ENCODE peak calls at places on chromosomes 6 and 20, in seven cellular contexts. R is lower leg skin, T is gastrocnemius medialis, Z is A549, B is IMR-90, Y is H54, L is esophagus squamous epithelium. K is an unnamed sample.
A peak's percentile ranks its signal among the peaks of the same experiment; 100 is the strongest.

GRCh38 chr6:143682805-143683204 is 5.0 kb downstream of the PHACTR2 start:
- DNase-seq in R (no peak), T (no peak), Z (no peak), B (no peak), Y (no peak), L (no peak), K (no peak)

GRCh38 chr20:33816191-33816590 is 5.0 kb downstream of the CHMP4B start:
- DNase-seq in R (no peak), T (no peak), Z (no peak), B (no peak), Y (no peak), L (no peak), K (no peak)

GRCh38 chr6:31765910-31766794 is 3.7 kb downstream of the SAPCD1 start:
- DNase-seq in R (no peak), T (no peak), Z (no peak), B (no peak), Y (no peak), L (no peak), K (peak; percentile 25)

GRCh38 chr6:37451411-37452273 is 18.6 kb downstream of the CMTR1 start:
- DNase-seq in R (no peak), T (no peak), Z (no peak), B (no peak), Y (no peak), L (no peak), K (no peak)

GRCh38 chr6:63449714-63450113 is 122.6 kb upstream of the LOC128125822 start:
- DNase-seq in R (no peak), T (no peak), Z (no peak), B (no peak), Y (no peak), L (no peak), K (no peak)

GRCh38 chr6:41462980-41463930 is 82.9 kb upstream of the FOXP4 start:
- DNase-seq in R (no peak), T (no peak), Z (peak; percentile 36), B (peak; percentile 77), Y (no peak), L (no peak), K (peak; percentile 83)

GRCh38 chr6:157218371-157219198 is 104.7 kb downstream of the TMEM242 start:
- DNase-seq in R (no peak), T (no peak), Z (no peak), B (no peak), Y (no peak), L (no peak), K (no peak)

GRCh38 chr6:2378891-2379652 is 133.7 kb upstream of the GMDS start:
- DNase-seq in R (no peak), T (no peak), Z (peak; percentile 23), B (peak; percentile 82), Y (peak; percentile 29), L (no peak), K (peak; percentile 75)

GRCh38 chr20:59647271-59647670 is 42.9 kb downstream of the PHACTR3 start:
- DNase-seq in R (no peak), T (no peak), Z (no peak), B (no peak), Y (no peak), L (no peak), K (no peak)

GRCh38 chr6:2187826-2188225 is 57.6 kb downstream of the GMDS start:
- DNase-seq in R (no peak), T (no peak), Z (no peak), B (no peak), Y (no peak), L (no peak), K (no peak)

GRCh38 chr20:38325905-38326304 is 20.4 kb upstream of the LBP start:
- DNase-seq in R (no peak), T (no peak), Z (no peak), B (no peak), Y (no peak), L (no peak), K (no peak)

GRCh38 chr20:24619212-24619611 is 149.8 kb downstream of the SYNDIG1 start:
- DNase-seq in R (no peak), T (no peak), Z (no peak), B (no peak), Y (no peak), L (no peak), K (no peak)

GRCh38 chr6:37354526-37355384 is 972 bp downstream of the RNF8 start:
- DNase-seq in R (no peak), T (no peak), Z (no peak), B (peak; percentile 17), Y (peak; percentile 60), L (no peak), K (no peak)

GRCh38 chr6:99099243-99099642 is 151.5 kb upstream of the FBXL4 start:
- DNase-seq in R (no peak), T (no peak), Z (no peak), B (no peak), Y (no peak), L (no peak), K (no peak)

GRCh38 chr20:36998652-36999051 is 47.1 kb upstream of the SAMHD1 start:
- DNase-seq in R (no peak), T (no peak), Z (no peak), B (no peak), Y (no peak), L (no peak), K (no peak)

GRCh38 chr20:51945177-51945576 is 142.9 kb upstream of the SALL4 start:
- DNase-seq in R (no peak), T (no peak), Z (no peak), B (no peak), Y (no peak), L (no peak), K (no peak)

GRCh38 chr6:109762769-109763450 is 71.8 kb downstream of the FIG4 start:
- DNase-seq in R (no peak), T (no peak), Z (no peak), B (peak; percentile 67), Y (no peak), L (no peak), K (peak; percentile 8)

GRCh38 chr6:158870418-158870957 is 51.3 kb upstream of the EZR start:
- DNase-seq in R (no peak), T (no peak), Z (no peak), B (no peak), Y (no peak), L (no peak), K (no peak)

GRCh38 chr6:158869010-158869603 is 49.9 kb upstream of the EZR start:
- DNase-seq in R (no peak), T (no peak), Z (peak; percentile 92), B (no peak), Y (no peak), L (no peak), K (no peak)

GRCh38 chr6:158867381-158868121 is 48.4 kb upstream of the EZR start:
- DNase-seq in R (no peak), T (no peak), Z (peak; percentile 56), B (no peak), Y (no peak), L (no peak), K (no peak)

GRCh38 chr6:158868122-158868480 is 48.9 kb upstream of the EZR start:
- DNase-seq in R (no peak), T (no peak), Z (no peak), B (no peak), Y (no peak), L (no peak), K (no peak)

GRCh38 chr6:158869604-158870417 is 50.6 kb upstream of the EZR start:
- DNase-seq in R (peak; percentile 82), T (peak; percentile 61), Z (peak; percentile 97), B (peak; percentile 95), Y (peak; percentile 78), L (peak; percentile 91), K (peak; percentile 83)
- TF ChIP-seq POLR2A in R (peak; percentile 22), T (peak; percentile 70), Z (peak; percentile 60), B (peak; percentile 72), Y (peak; percentile 60), L (peak; percentile 57), K (no peak)

GRCh38 chr6:135053433-135053832 is 1.2 kb downstream of the HBS1L start:
- DNase-seq in R (no peak), T (no peak), Z (no peak), B (no peak), Y (no peak), L (no peak), K (no peak)

GRCh38 chr6:135054238-135054574 is 416 bp downstream of the HBS1L start:
- DNase-seq in R (no peak), T (no peak), Z (peak; percentile 13), B (peak; percentile 8), Y (peak; percentile 3), L (no peak), K (no peak)

GRCh38 chr6:135056632-135057031 is 2.0 kb upstream of the HBS1L start:
- DNase-seq in R (no peak), T (no peak), Z (no peak), B (no peak), Y (no peak), L (no peak), K (no peak)

GRCh38 chr6:135052939-135053338 is 1.7 kb downstream of the HBS1L start:
- DNase-seq in R (no peak), T (no peak), Z (no peak), B (no peak), Y (no peak), L (no peak), K (no peak)

GRCh38 chr6:135054575-135055498 is at the start of gene HBS1L:
- DNase-seq in R (peak; percentile 96), T (peak; percentile 92), Z (peak; percentile 97), B (peak; percentile 97), Y (peak; percentile 72), L (peak; percentile 67), K (peak; percentile 97)
- TF ChIP-seq POLR2A in R (peak; percentile 57), T (peak; percentile 80), Z (peak; percentile 81), B (peak; percentile 91), Y (peak; percentile 82), L (peak; percentile 74), K (peak; percentile 87)

GRCh38 chr6:7542878-7543394 is 1.5 kb downstream of the DSP start:
- DNase-seq in R (peak; percentile 84), T (no peak), Z (peak; percentile 76), B (peak; percentile 41), Y (no peak), L (no peak), K (no peak)
- TF ChIP-seq POLR2A in R (no peak), T (no peak), Z (peak; percentile 14), B (no peak), Y (no peak), L (no peak), K (no peak)

GRCh38 chr6:164415832-164416563 is 893.4 kb downstream of the C6orf118 start:
- DNase-seq in R (no peak), T (no peak), Z (no peak), B (no peak), Y (no peak), L (no peak), K (peak; percentile 83)

GRCh38 chr6:164412566-164412965 is 896.8 kb downstream of the C6orf118 start:
- DNase-seq in R (no peak), T (no peak), Z (no peak), B (no peak), Y (no peak), L (no peak), K (no peak)

GRCh38 chr6:164414695-164415094 is 894.7 kb downstream of the C6orf118 start:
- DNase-seq in R (no peak), T (no peak), Z (no peak), B (no peak), Y (no peak), L (no peak), K (no peak)

GRCh38 chr6:164419099-164419498 is 890.3 kb downstream of the C6orf118 start:
- DNase-seq in R (no peak), T (no peak), Z (no peak), B (no peak), Y (no peak), L (no peak), K (peak; percentile 49)

GRCh38 chr6:164417537-164417936 is 891.9 kb downstream of the C6orf118 start:
- DNase-seq in R (no peak), T (no peak), Z (no peak), B (no peak), Y (no peak), L (no peak), K (no peak)
- TF ChIP-seq POLR2A in R (no peak), T (no peak), Z (no peak), B (no peak), Y (no peak), L (no peak), K (no peak)

K was measured in endothelial cell of umbilical vein.